ENCODE peak calls at places on chromosomes 2 and 18, in seven cellular contexts. Q is mesenchymal stem cell; E is AG08396; Y is T follicular helper cell; O is heart left ventricle; Z is psoas muscle; N is activated T-helper 1 cell treated with anti-CD3 and anti-CD28 coated beads, Interleukin-12 subunit alpha, Interleukin-12 subunit beta, Interleukin-2, Interleukin-4 antibody, amounts not matched to agents 30 ng/mL and 10 ng/mL and 1 ng/mL, durations not matched to agents 14 hours and 24 hours and 36 hours. D is an unnamed sample.

GRCh38 chr18:7177131-7177744 is 53.7 kb upstream of the LRRC30 start:
- DNase-seq in N (no peak), O (no peak), E (peak; percentile 86), Q (peak; percentile 60), Y (no peak), Z (no peak), D (peak; percentile 84)

GRCh38 chr2:85585781-85586105 is 1.5 kb downstream of the VAMP5 start:
- DNase-seq in N (no peak), Y (no peak), Q (peak; percentile 81), E (peak; percentile 72), Z (no peak), O (no peak), D (peak; percentile 69)

GRCh38 chr2:152542995-152543481 is 174.2 kb downstream of the PRPF40A start:
- DNase-seq in Z (no peak), N (no peak), Q (peak; percentile 93), O (no peak), E (peak; percentile 66), Y (no peak), D (peak; percentile 85)

GRCh38 chr2:207692206-207693065 is 19.0 kb upstream of the CCNYL1 start:
- DNase-seq in O (peak; percentile 42), Q (peak; percentile 8), Z (no peak), Y (peak; percentile 19), N (peak; percentile 20), E (peak; percentile 17), D (peak; percentile 30)

GRCh38 chr2:43226955-43227829 is 786 bp upstream of the ZFP36L2 start:
- DNase-seq in Z (peak; percentile 98), E (peak; percentile 87), Y (peak; percentile 37), Q (peak; percentile 93), N (peak; percentile 60), O (peak; percentile 93), D (peak; percentile 80)

GRCh38 chr2:84636080-84636971 is 120.0 kb downstream of the DNAH6 start:
- DNase-seq in O (no peak), Q (no peak), N (no peak), Z (no peak), Y (no peak), E (no peak), D (peak; percentile 23)

GRCh38 chr2:106272202-106272807 is 78.2 kb upstream of the UXS1 start:
- DNase-seq in O (no peak), N (no peak), Z (no peak), Q (no peak), E (no peak), Y (no peak), D (peak; percentile 0)

GRCh38 chr2:236777408-236777807 is 207.8 kb downstream of the ACKR3 start:
- DNase-seq in E (no peak), N (no peak), O (no peak), Y (no peak), Q (no peak), Z (no peak), D (no peak)

GRCh38 chr2:47079515-47080412 is 75.3 kb downstream of the STPG4 start:
- DNase-seq in E (no peak), Y (no peak), Z (no peak), Q (no peak), N (no peak), O (no peak), D (no peak)

GRCh38 chr18:11154369-11154982 is 5.1 kb upstream of the PIEZO2 start:
- DNase-seq in Z (no peak), Y (no peak), O (no peak), N (no peak), E (peak; percentile 60), Q (peak; percentile 79), D (peak; percentile 47)

GRCh38 chr2:196480653-196481322 is 158.7 kb upstream of the CCDC150 start:
- DNase-seq in Z (no peak), Y (no peak), N (no peak), E (no peak), O (no peak), Q (no peak), D (no peak)

GRCh38 chr2:105671156-105671555 is 73.6 kb upstream of the NCK2 start:
- DNase-seq in E (peak; percentile 28), Y (no peak), O (peak; percentile 43), Q (no peak), N (no peak), Z (no peak), D (peak; percentile 73)

GRCh38 chr2:221708916-221709315 is 136.8 kb upstream of the EPHA4 start:
- DNase-seq in Y (no peak), Q (no peak), E (no peak), O (no peak), N (no peak), Z (no peak), D (no peak)

GRCh38 chr18:65906621-65907034 is 155.8 kb downstream of the CDH7 start:
- DNase-seq in Z (no peak), Q (no peak), E (no peak), Y (no peak), O (no peak), N (no peak), D (no peak)

GRCh38 chr18:58337688-58338087 is 291.2 kb downstream of the ALPK2 start:
- DNase-seq in N (no peak), Q (peak; percentile 82), O (peak; percentile 23), Y (no peak), E (no peak), Z (no peak), D (no peak)

GRCh38 chr2:210654091-210654490 is 97.7 kb downstream of the CPS1 start:
- DNase-seq in E (peak; percentile 30), Q (no peak), N (no peak), Y (no peak), O (no peak), Z (no peak), D (peak; percentile 7)

GRCh38 chr18:7164610-7165009 is 47.0 kb upstream of the LAMA1 start:
- DNase-seq in Z (no peak), O (no peak), N (no peak), Q (no peak), Y (no peak), E (no peak), D (peak; percentile 52)

GRCh38 chr2:71469403-71470398 is 16.3 kb downstream of the DYSF start:
- DNase-seq in Z (peak; percentile 82), N (no peak), O (no peak), Y (no peak), E (no peak), Q (no peak), D (no peak)

GRCh38 chr2:221480251-221480650 is 91.9 kb downstream of the EPHA4 start:
- DNase-seq in Z (no peak), Q (no peak), N (no peak), E (no peak), Y (no peak), O (no peak), D (no peak)

GRCh38 chr2:47651296-47651695 is 131.6 kb upstream of the MSH6 start:
- DNase-seq in Y (no peak), Q (no peak), E (no peak), Z (no peak), N (no peak), O (no peak), D (no peak)

GRCh38 chr2:54969940-54970338 is 80.3 kb downstream of the RTN4 start:
- DNase-seq in O (no peak), Q (no peak), Z (no peak), E (no peak), Y (no peak), N (no peak), D (no peak)

GRCh38 chr2:111167238-111168162 is 46.8 kb downstream of the BCL2L11 start:
- DNase-seq in Z (no peak), N (no peak), O (no peak), Y (no peak), E (no peak), Q (no peak), D (no peak)

D was measured in AG20443.